ENCODE peak calls at places on chromosomes 1 and 21, in nine cellular contexts. One of them, this sample, is unnamed.
A peak's percentile ranks its signal among the peaks of the same experiment; 100 is the strongest.

GRCh38 chr1:25695066-25695990 is 78.7 kb downstream of the MAN1C1 start:
- DNase-seq in sigmoid colon: peak; percentile 94
- DNase-seq in fibroblast of lung: peak; percentile 100
- DNase-seq in AG04450: peak; percentile 97
- DNase-seq in GM23248: peak; percentile 98
- DNase-seq in CD8-positive, alpha-beta T cell: no peak
- DNase-seq in lower lobe of right lung: peak; percentile 75
- DNase-seq in IMR-90: peak; percentile 99
- DNase-seq in neural progenitor cell: peak; percentile 62
- DNase-seq in this sample: peak; percentile 93

GRCh38 chr21:45427331-45428271 is 22.6 kb downstream of the COL18A1 start:
- DNase-seq in lower lobe of right lung: no peak
- DNase-seq in fibroblast of lung: peak; percentile 97
- DNase-seq in AG04450: peak; percentile 83
- DNase-seq in CD8-positive, alpha-beta T cell: no peak
- DNase-seq in IMR-90: peak; percentile 98
- DNase-seq in GM23248: peak; percentile 96
- DNase-seq in neural progenitor cell: peak; percentile 59
- DNase-seq in sigmoid colon: peak; percentile 94
- DNase-seq in this sample: peak; percentile 71

GRCh38 chr1:63320024-63320799 is 2.2 kb upstream of the FOXD3 start:
- DNase-seq in AG04450: no peak
- DNase-seq in neural progenitor cell: peak; percentile 61
- DNase-seq in sigmoid colon: no peak
- DNase-seq in lower lobe of right lung: no peak
- DNase-seq in fibroblast of lung: peak; percentile 28
- DNase-seq in CD8-positive, alpha-beta T cell: no peak
- DNase-seq in GM23248: peak; percentile 32
- DNase-seq in IMR-90: no peak
- DNase-seq in this sample: no peak

GRCh38 chr1:52554756-52555155 is 1.9 kb upstream of the TUT4 start:
- DNase-seq in neural progenitor cell: peak; percentile 42
- DNase-seq in IMR-90: peak; percentile 31
- DNase-seq in CD8-positive, alpha-beta T cell: no peak
- DNase-seq in lower lobe of right lung: no peak
- DNase-seq in GM23248: peak; percentile 61
- DNase-seq in sigmoid colon: no peak
- DNase-seq in AG04450: no peak
- DNase-seq in fibroblast of lung: no peak
- DNase-seq in this sample: no peak

GRCh38 chr1:31244326-31244725 is 4.6 kb upstream of the NKAIN1 start:
- DNase-seq in sigmoid colon: no peak
- DNase-seq in IMR-90: peak; percentile 31
- DNase-seq in CD8-positive, alpha-beta T cell: no peak
- DNase-seq in GM23248: peak; percentile 61
- DNase-seq in AG04450: no peak
- DNase-seq in neural progenitor cell: no peak
- DNase-seq in fibroblast of lung: no peak
- DNase-seq in lower lobe of right lung: no peak
- DNase-seq in this sample: no peak

GRCh38 chr1:226816585-226816984 is 53.8 kb upstream of the PSEN2 start:
- DNase-seq in fibroblast of lung: peak; percentile 24
- DNase-seq in lower lobe of right lung: no peak
- DNase-seq in neural progenitor cell: no peak
- DNase-seq in sigmoid colon: no peak
- DNase-seq in IMR-90: peak; percentile 84
- DNase-seq in CD8-positive, alpha-beta T cell: no peak
- DNase-seq in GM23248: peak; percentile 54
- DNase-seq in AG04450: peak; percentile 8
- DNase-seq in this sample: no peak

GRCh38 chr21:16180613-16181012 is 450.8 kb downstream of the USP25 start:
- DNase-seq in AG04450: no peak
- DNase-seq in IMR-90: no peak
- DNase-seq in GM23248: no peak
- DNase-seq in sigmoid colon: no peak
- DNase-seq in lower lobe of right lung: no peak
- DNase-seq in CD8-positive, alpha-beta T cell: no peak
- DNase-seq in neural progenitor cell: no peak
- DNase-seq in fibroblast of lung: no peak
- DNase-seq in this sample: no peak

GRCh38 chr1:159798893-159799292 is 3.3 kb upstream of the FCRL6 start:
- DNase-seq in fibroblast of lung: peak; percentile 90
- DNase-seq in lower lobe of right lung: no peak
- DNase-seq in sigmoid colon: peak; percentile 75
- DNase-seq in GM23248: peak; percentile 93
- DNase-seq in AG04450: peak; percentile 66
- DNase-seq in IMR-90: peak; percentile 85
- DNase-seq in CD8-positive, alpha-beta T cell: peak; percentile 49
- DNase-seq in neural progenitor cell: peak; percentile 84
- DNase-seq in this sample: peak; percentile 63

GRCh38 chr1:6762060-6762459 is 23.2 kb upstream of the CAMTA1 start:
- DNase-seq in sigmoid colon: no peak
- DNase-seq in lower lobe of right lung: no peak
- DNase-seq in fibroblast of lung: no peak
- DNase-seq in neural progenitor cell: no peak
- DNase-seq in IMR-90: no peak
- DNase-seq in GM23248: no peak
- DNase-seq in AG04450: no peak
- DNase-seq in CD8-positive, alpha-beta T cell: no peak
- DNase-seq in this sample: no peak

GRCh38 chr1:60978421-60979357 is 103.7 kb upstream of the NFIA start:
- DNase-seq in lower lobe of right lung: no peak
- DNase-seq in GM23248: peak; percentile 58
- DNase-seq in CD8-positive, alpha-beta T cell: peak; percentile 38
- DNase-seq in fibroblast of lung: peak; percentile 67
- DNase-seq in AG04450: no peak
- DNase-seq in neural progenitor cell: no peak
- DNase-seq in IMR-90: peak; percentile 50
- DNase-seq in sigmoid colon: no peak
- DNase-seq in this sample: no peak

GRCh38 chr1:93219443-93219842 is 38.9 kb downstream of the CCDC18 start:
- DNase-seq in lower lobe of right lung: no peak
- DNase-seq in AG04450: no peak
- DNase-seq in sigmoid colon: no peak
- DNase-seq in CD8-positive, alpha-beta T cell: no peak
- DNase-seq in neural progenitor cell: no peak
- DNase-seq in fibroblast of lung: no peak
- DNase-seq in IMR-90: no peak
- DNase-seq in GM23248: no peak
- DNase-seq in this sample: no peak

GRCh38 chr1:8230284-8230605 is 87.7 kb upstream of the SLC45A1 start:
- DNase-seq in neural progenitor cell: no peak
- DNase-seq in CD8-positive, alpha-beta T cell: no peak
- DNase-seq in IMR-90: no peak
- DNase-seq in GM23248: no peak
- DNase-seq in AG04450: no peak
- DNase-seq in lower lobe of right lung: no peak
- DNase-seq in fibroblast of lung: no peak
- DNase-seq in sigmoid colon: no peak
- DNase-seq in this sample: no peak

GRCh38 chr21:45364464-45365185 is 40.3 kb upstream of the COL18A1 start:
- DNase-seq in fibroblast of lung: peak; percentile 89
- DNase-seq in IMR-90: peak; percentile 89
- DNase-seq in sigmoid colon: peak; percentile 89
- DNase-seq in AG04450: peak; percentile 55
- DNase-seq in GM23248: peak; percentile 70
- DNase-seq in neural progenitor cell: peak; percentile 25
- DNase-seq in lower lobe of right lung: no peak
- DNase-seq in CD8-positive, alpha-beta T cell: no peak
- DNase-seq in this sample: peak; percentile 82

GRCh38 chr1:239951518-239952130 is 140.1 kb upstream of the FMN2 start:
- DNase-seq in sigmoid colon: no peak
- DNase-seq in lower lobe of right lung: no peak
- DNase-seq in IMR-90: peak; percentile 73
- DNase-seq in AG04450: peak; percentile 34
- DNase-seq in CD8-positive, alpha-beta T cell: peak; percentile 39
- DNase-seq in neural progenitor cell: peak; percentile 89
- DNase-seq in GM23248: peak; percentile 83
- DNase-seq in fibroblast of lung: peak; percentile 79
- DNase-seq in this sample: peak; percentile 51

GRCh38 chr1:154019280-154019679 is 28.7 kb downstream of the RPS27 start:
- DNase-seq in CD8-positive, alpha-beta T cell: no peak
- DNase-seq in sigmoid colon: no peak
- DNase-seq in lower lobe of right lung: no peak
- DNase-seq in fibroblast of lung: no peak
- DNase-seq in GM23248: no peak
- DNase-seq in neural progenitor cell: no peak
- DNase-seq in AG04450: no peak
- DNase-seq in IMR-90: no peak
- DNase-seq in this sample: no peak

GRCh38 chr1:55204997-55205396 is 10.2 kb downstream of the USP24 start:
- DNase-seq in IMR-90: no peak
- DNase-seq in sigmoid colon: no peak
- DNase-seq in GM23248: no peak
- DNase-seq in lower lobe of right lung: no peak
- DNase-seq in fibroblast of lung: peak; percentile 61
- DNase-seq in AG04450: no peak
- DNase-seq in neural progenitor cell: no peak
- DNase-seq in CD8-positive, alpha-beta T cell: no peak
- DNase-seq in this sample: no peak

GRCh38 chr1:101312192-101312591 is 75.4 kb downstream of the S1PR1 start:
- DNase-seq in CD8-positive, alpha-beta T cell: no peak
- DNase-seq in GM23248: no peak
- DNase-seq in sigmoid colon: no peak
- DNase-seq in fibroblast of lung: no peak
- DNase-seq in lower lobe of right lung: no peak
- DNase-seq in IMR-90: no peak
- DNase-seq in neural progenitor cell: no peak
- DNase-seq in AG04450: no peak
- DNase-seq in this sample: no peak
- H3K27me3 ChIP-seq in CD8-positive, alpha-beta T cell: no peaks in the 10 kb centered on the region
- H3K27me3 ChIP-seq in GM23248: peaks cover 60% of the 10 kb centered on the region
- H3K27me3 ChIP-seq in sigmoid colon: no peaks in the 10 kb centered on the region
- H3K27me3 ChIP-seq in fibroblast of lung: peaks cover 7% of the 10 kb centered on the region
- H3K27me3 ChIP-seq in lower lobe of right lung: peaks cover 4% of the 10 kb centered on the region
- H3K27me3 ChIP-seq in IMR-90: peaks cover 53% of the 10 kb centered on the region
- H3K27me3 ChIP-seq in neural progenitor cell: peaks cover 29% of the 10 kb centered on the region
- H3K27me3 ChIP-seq in AG04450: peaks cover 51% of the 10 kb centered on the region
- H3K27me3 ChIP-seq in this sample: no peaks in the 10 kb centered on the region

DNA sequence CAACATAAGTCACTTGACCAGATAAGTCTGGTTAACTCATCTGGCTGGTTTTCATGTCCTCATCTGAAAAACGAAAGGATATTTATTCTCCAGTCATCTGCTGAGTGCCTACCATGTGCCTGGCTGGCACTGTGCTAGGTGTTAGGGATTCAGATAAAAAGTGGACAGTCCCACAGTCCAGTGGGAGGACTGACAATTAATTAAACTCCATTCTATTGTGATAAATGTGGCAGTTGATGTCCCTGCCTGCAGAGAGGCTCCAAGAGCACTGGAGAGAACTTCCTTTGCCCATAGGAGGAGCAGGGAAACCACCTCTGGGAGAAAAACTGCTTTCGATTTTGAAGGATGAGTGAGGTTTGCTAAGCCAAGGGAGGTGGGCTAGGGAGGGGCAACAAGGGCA is 5.4 kb downstream of the NUAK2 start:
- DNase-seq in fibroblast of lung: no peak
- DNase-seq in GM23248: no peak
- DNase-seq in lower lobe of right lung: no peak
- DNase-seq in neural progenitor cell: no peak
- DNase-seq in CD8-positive, alpha-beta T cell: no peak
- DNase-seq in IMR-90: no peak
- DNase-seq in sigmoid colon: no peak
- DNase-seq in AG04450: no peak
- DNase-seq in this sample: peak; percentile 63
- H3K27ac ChIP-seq in fibroblast of lung: no peak overlapping the region
- H3K27ac ChIP-seq in GM23248: no peak overlapping the region
- H3K27ac ChIP-seq in lower lobe of right lung: peak overlapping the region; percentile 87
- H3K27ac ChIP-seq in neural progenitor cell: peak overlapping the region; percentile 92
- H3K27ac ChIP-seq in CD8-positive, alpha-beta T cell: peak overlapping the region; percentile 26
- H3K27ac ChIP-seq in IMR-90: peak overlapping the region; percentile 45
- H3K27ac ChIP-seq in sigmoid colon: no peak overlapping the region
- H3K27ac ChIP-seq in AG04450: peak overlapping the region; percentile 11
- H3K27ac ChIP-seq in this sample: peak overlapping the region; percentile 23

GRCh38 chr1:79785964-79786363 is 779.4 kb upstream of the ADGRL4 start:
- DNase-seq in IMR-90: no peak
- DNase-seq in GM23248: no peak
- DNase-seq in CD8-positive, alpha-beta T cell: no peak
- DNase-seq in lower lobe of right lung: no peak
- DNase-seq in sigmoid colon: no peak
- DNase-seq in fibroblast of lung: no peak
- DNase-seq in neural progenitor cell: no peak
- DNase-seq in AG04450: no peak
- DNase-seq in this sample: no peak

GRCh38 chr1:79787631-79788030 is 781.1 kb upstream of the ADGRL4 start:
- DNase-seq in CD8-positive, alpha-beta T cell: no peak
- DNase-seq in sigmoid colon: no peak
- DNase-seq in neural progenitor cell: no peak
- DNase-seq in IMR-90: no peak
- DNase-seq in lower lobe of right lung: no peak
- DNase-seq in GM23248: no peak
- DNase-seq in AG04450: no peak
- DNase-seq in fibroblast of lung: no peak
- DNase-seq in this sample: no peak

GRCh38 chr1:79792212-79792575 is 785.7 kb upstream of the ADGRL4 start:
- DNase-seq in AG04450: peak; percentile 4
- DNase-seq in fibroblast of lung: peak; percentile 41
- DNase-seq in neural progenitor cell: no peak
- DNase-seq in IMR-90: peak; percentile 85
- DNase-seq in sigmoid colon: no peak
- DNase-seq in CD8-positive, alpha-beta T cell: no peak
- DNase-seq in GM23248: peak; percentile 39
- DNase-seq in lower lobe of right lung: no peak
- DNase-seq in this sample: no peak

GRCh38 chr1:79791488-79792211 is 785.1 kb upstream of the ADGRL4 start:
- DNase-seq in fibroblast of lung: no peak
- DNase-seq in neural progenitor cell: no peak
- DNase-seq in GM23248: no peak
- DNase-seq in CD8-positive, alpha-beta T cell: no peak
- DNase-seq in sigmoid colon: no peak
- DNase-seq in AG04450: no peak
- DNase-seq in lower lobe of right lung: no peak
- DNase-seq in IMR-90: no peak
- DNase-seq in this sample: no peak

GRCh38 chr1:79790950-79791349 is 784.4 kb upstream of the ADGRL4 start:
- DNase-seq in AG04450: no peak
- DNase-seq in IMR-90: peak; percentile 44
- DNase-seq in sigmoid colon: no peak
- DNase-seq in neural progenitor cell: no peak
- DNase-seq in fibroblast of lung: peak; percentile 10
- DNase-seq in CD8-positive, alpha-beta T cell: no peak
- DNase-seq in GM23248: peak; percentile 29
- DNase-seq in lower lobe of right lung: no peak
- DNase-seq in this sample: no peak
- H3K9me3 ChIP-seq in AG04450: no peaks in the 10 kb centered on the region
- H3K9me3 ChIP-seq in IMR-90: peaks cover 2% of the 10 kb centered on the region
- H3K9me3 ChIP-seq in sigmoid colon: no peaks in the 10 kb centered on the region
- H3K9me3 ChIP-seq in neural progenitor cell: no peaks in the 10 kb centered on the region
- H3K9me3 ChIP-seq in fibroblast of lung: no peaks in the 10 kb centered on the region
- H3K9me3 ChIP-seq in CD8-positive, alpha-beta T cell: no peaks in the 10 kb centered on the region
- H3K9me3 ChIP-seq in GM23248: peaks cover 6% of the 10 kb centered on the region
- H3K9me3 ChIP-seq in lower lobe of right lung: peaks cover 9% of the 10 kb centered on the region
- H3K9me3 ChIP-seq in this sample: no peaks in the 10 kb centered on the region

DNA sequence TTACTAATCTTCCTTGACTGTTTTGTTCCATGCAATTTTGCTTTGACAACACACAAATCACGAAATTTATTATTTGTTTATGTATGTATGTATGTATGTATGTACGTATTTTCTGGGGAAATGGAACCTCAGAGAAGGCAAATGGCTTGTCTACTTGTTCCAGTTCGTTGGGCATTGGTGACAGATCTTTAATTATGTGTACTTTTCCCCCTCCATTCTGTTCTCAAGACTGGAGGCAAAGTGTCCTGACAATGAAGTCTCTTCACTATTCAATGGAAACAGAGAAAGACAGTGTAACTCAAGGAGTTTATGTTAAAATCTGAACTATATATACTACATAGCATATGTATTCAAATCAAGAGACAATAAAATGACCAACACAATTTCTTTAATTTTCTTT is 245.7 kb upstream of the PTBP2 start:
- DNase-seq in GM23248: no peak
- DNase-seq in sigmoid colon: no peak
- DNase-seq in CD8-positive, alpha-beta T cell: no peak
- DNase-seq in IMR-90: no peak
- DNase-seq in AG04450: no peak
- DNase-seq in neural progenitor cell: no peak
- DNase-seq in lower lobe of right lung: no peak
- DNase-seq in fibroblast of lung: no peak
- DNase-seq in this sample: no peak
- H3K27me3 ChIP-seq in GM23248: no peaks in the 10 kb centered on the region
- H3K27me3 ChIP-seq in sigmoid colon: no peaks in the 10 kb centered on the region
- H3K27me3 ChIP-seq in CD8-positive, alpha-beta T cell: no peaks in the 10 kb centered on the region
- H3K27me3 ChIP-seq in IMR-90: no peaks in the 10 kb centered on the region
- H3K27me3 ChIP-seq in AG04450: no peaks in the 10 kb centered on the region
- H3K27me3 ChIP-seq in neural progenitor cell: peaks cover 29% of the 10 kb centered on the region
- H3K27me3 ChIP-seq in lower lobe of right lung: no peaks in the 10 kb centered on the region
- H3K27me3 ChIP-seq in fibroblast of lung: no peaks in the 10 kb centered on the region
- H3K27me3 ChIP-seq in this sample: no peaks in the 10 kb centered on the region